ENCODE peak calls at places on chromosome 16, in seven cellular contexts. H is neural progenitor cell, I is heart left ventricle, K is cardiac fibroblast, O is fibroblast of pulmonary artery, E is DND-41, C is fibroblast of mammary gland. U is an unnamed sample.

GRCh38 chr16:27726621-27727275 is 176.8 kb downstream of the KATNIP start:
- DNase-seq in H (no peak), I (no peak), K (peak), O (peak), E (no peak), C (peak), U (peak)

GRCh38 chr16:19185510-19185851 is 17.4 kb downstream of the SYT17 start:
- DNase-seq in H (no peak), I (no peak), K (no peak), O (no peak), E (no peak), C (no peak), U (no peak)

GRCh38 chr16:24986512-24987303 is 28.5 kb downstream of the ARHGAP17 start:
- DNase-seq in H (no peak), I (peak), K (peak), O (peak), E (no peak), C (peak), U (peak)

GRCh38 chr16:88782454-88783390 is 2.3 kb downstream of the PIEZO1 start:
- DNase-seq in H (no peak), I (no peak), K (peak), O (no peak), E (no peak), C (peak), U (peak)

GRCh38 chr16:89193576-89194293 is 6.6 kb downstream of the SLC22A31 start:
- DNase-seq in H (peak), I (peak), K (no peak), O (no peak), E (no peak), C (no peak), U (no peak)

GRCh38 chr16:28985611-28986041 is 774 bp downstream of the LAT start:
- DNase-seq in H (no peak), I (no peak), K (no peak), O (no peak), E (no peak), C (no peak), U (no peak)

GRCh38 chr16:56798955-56799354 is 66.1 kb upstream of the SLC12A3 start:
- DNase-seq in H (no peak), I (no peak), K (no peak), O (no peak), E (no peak), C (no peak), U (no peak)

GRCh38 chr16:88309174-88309904 is 73.4 kb upstream of the ZNF469 start:
- DNase-seq in H (no peak), I (peak), K (no peak), O (no peak), E (no peak), C (no peak), U (no peak)

GRCh38 chr16:47592232-47592631 is 131.1 kb downstream of the PHKB start:
- DNase-seq in H (no peak), I (no peak), K (no peak), O (no peak), E (no peak), C (no peak), U (no peak)

GRCh38 chr16:23678430-23679273 is at the start of gene PLK1:
- DNase-seq in H (peak), I (peak), K (peak), O (peak), E (peak), C (peak), U (peak)

GRCh38 chr16:69366431-69366830 is 14.8 kb upstream of the TMED6 start:
- DNase-seq in H (no peak), I (no peak), K (no peak), O (no peak), E (no peak), C (peak), U (no peak)

GRCh38 chr16:3175157-3176153 is 12.5 kb upstream of the OR1F1 start:
- DNase-seq in H (peak), I (no peak), K (peak), O (no peak), E (no peak), C (peak), U (no peak)

GRCh38 chr16:19912445-19913305 is 28.0 kb upstream of the GPRC5B start:
- DNase-seq in H (no peak), I (no peak), K (peak), O (peak), E (no peak), C (peak), U (peak)

GRCh38 chr16:50573279-50573678 is 25.1 kb downstream of the NKD1 start:
- DNase-seq in H (no peak), I (no peak), K (no peak), O (no peak), E (no peak), C (no peak), U (no peak)

GRCh38 chr16:81437860-81438259 is 6.7 kb upstream of the CMIP start:
- DNase-seq in H (no peak), I (no peak), K (peak), O (no peak), E (no peak), C (no peak), U (no peak)

GRCh38 chr16:26524831-26525230 is 541.9 kb upstream of the C16orf82 start:
- DNase-seq in H (no peak), I (no peak), K (no peak), O (no peak), E (no peak), C (no peak), U (no peak)

GRCh38 chr16:85310868-85311585 is 198.8 kb upstream of the CIBAR2 start:
- DNase-seq in H (no peak), I (peak), K (no peak), O (no peak), E (peak), C (no peak), U (no peak)

GRCh38 chr16:7366041-7366440 is 33.4 kb downstream of the RBFOX1 start:
- DNase-seq in H (no peak), I (peak), K (no peak), O (no peak), E (no peak), C (no peak), U (no peak)

GRCh38 chr16:71894229-71894920 is 956 bp upstream of the IST1 start:
- DNase-seq in H (peak), I (peak), K (peak), O (peak), E (peak), C (peak), U (peak)

GRCh38 chr16:78392585-78393195 is 293.2 kb downstream of the WWOX start:
- DNase-seq in H (no peak), I (no peak), K (no peak), O (no peak), E (no peak), C (no peak), U (peak)

GRCh38 chr16:46948548-46949166 is 24.8 kb downstream of the DNAJA2 start:
- DNase-seq in H (no peak), I (no peak), K (no peak), O (no peak), E (no peak), C (no peak), U (no peak)

GRCh38 chr16:87652799-87653198 is 50.5 kb downstream of the JPH3 start:
- DNase-seq in H (no peak), I (no peak), K (no peak), O (no peak), E (no peak), C (no peak), U (no peak)

GRCh38 chr16:78195868-78196267 is 96.4 kb downstream of the WWOX start:
- DNase-seq in H (no peak), I (no peak), K (no peak), O (no peak), E (no peak), C (no peak), U (no peak)

GRCh38 chr16:88905563-88905962 is 39.1 kb upstream of the PABPN1L start:
- DNase-seq in H (peak), I (no peak), K (no peak), O (no peak), E (peak), C (no peak), U (no peak)

GRCh38 chr16:13606804-13607203 is 313.1 kb upstream of the ERCC4 start:
- DNase-seq in H (no peak), I (no peak), K (no peak), O (no peak), E (no peak), C (no peak), U (no peak)

GRCh38 chr16:80197790-80198201 is 343.0 kb upstream of the DYNLRB2 start:
- DNase-seq in H (no peak), I (no peak), K (peak), O (peak), E (no peak), C (peak), U (peak)

GRCh38 chr16:4767872-4768548 is 1.0 kb upstream of the ZNF500 start:
- DNase-seq in H (no peak), I (peak), K (peak), O (peak), E (no peak), C (peak), U (peak)

GRCh38 chr16:1772362-1772907 is at the start of gene EME2:
- DNase-seq in H (peak), I (no peak), K (peak), O (no peak), E (peak), C (peak), U (peak)
- H3K4me3 ChIP-seq in H (peak), I (peak), K (peak), O (peak), E (peak), C (peak), U (peak)

GRCh38 chr16:58488531-58488930 is 11.4 kb upstream of the NDRG4 start:
- DNase-seq in H (no peak), I (peak), K (no peak), O (no peak), E (no peak), C (no peak), U (no peak)
- TF ChIP-seq CTCF in H (no peak), I (no peak), K (no peak), O (no peak), E (no peak), C (no peak), U (no peak)

GRCh38 chr16:55656695-55657092 is 906 bp downstream of the SLC6A2 start:
- DNase-seq in H (no peak), I (no peak), K (no peak), O (no peak), E (no peak), C (no peak), U (no peak)

GRCh38 chr16:55657616-55658015 is 1.8 kb downstream of the SLC6A2 start:
- DNase-seq in H (no peak), I (no peak), K (no peak), O (no peak), E (no peak), C (no peak), U (no peak)

GRCh38 chr16:55655381-55655708 is 443 bp upstream of the SLC6A2 start:
- DNase-seq in H (no peak), I (no peak), K (no peak), O (no peak), E (no peak), C (no peak), U (no peak)

GRCh38 chr16:55653106-55653505 is 2.7 kb upstream of the SLC6A2 start:
- DNase-seq in H (no peak), I (no peak), K (no peak), O (no peak), E (no peak), C (no peak), U (no peak)

GRCh38 chr16:55655709-55656694 is at the start of gene SLC6A2:
- DNase-seq in H (peak), I (no peak), K (peak), O (no peak), E (no peak), C (no peak), U (no peak)
- H3K4me3 ChIP-seq in H (peak), I (peak), K (no peak), O (no peak), E (no peak), C (no peak), U (no peak)

GRCh38 chr16:30874821-30875717 is 18.8 kb downstream of the BCL7C start:
- DNase-seq in H (peak), I (peak), K (peak), O (peak), E (peak), C (peak), U (peak)
- TF ChIP-seq CTCF in H (no peak), I (no peak), K (no peak), O (no peak), E (peak), C (no peak), U (no peak)

DNA sequence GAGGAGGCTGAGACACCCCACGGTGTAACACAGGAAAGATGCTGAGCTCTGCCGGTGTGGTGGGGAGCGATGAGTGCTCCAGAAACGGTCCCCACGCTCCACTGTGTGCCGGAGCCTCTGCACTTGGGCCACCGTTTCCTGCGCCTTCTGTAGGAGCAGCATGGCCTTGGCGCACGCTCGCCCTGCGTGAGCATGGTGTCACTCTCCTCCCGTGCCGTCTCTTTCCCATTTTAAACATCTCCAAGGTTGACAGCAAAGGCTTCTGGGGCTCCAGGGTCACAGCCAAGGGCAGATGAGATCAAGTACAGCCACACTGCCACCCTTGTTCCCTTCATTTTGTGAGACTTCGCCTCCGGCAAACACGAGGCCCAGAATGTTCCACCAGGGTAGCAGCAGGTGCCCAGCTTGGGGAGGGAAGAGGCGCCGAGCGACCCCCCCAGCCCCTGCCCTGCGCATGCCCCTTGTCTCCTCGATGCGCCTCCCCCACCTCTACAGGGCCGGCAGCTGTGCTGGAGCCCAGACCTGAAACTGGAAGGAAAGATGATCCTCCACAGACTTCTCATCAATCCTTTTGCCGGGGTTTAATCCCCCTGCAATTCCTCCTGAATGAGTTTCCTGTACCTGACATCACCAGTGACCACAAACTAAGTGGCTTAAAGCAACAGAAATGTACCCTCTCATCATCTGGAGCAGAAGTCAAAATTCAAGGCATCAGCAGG is 19.9 kb upstream of the OSGIN1 start:
- DNase-seq in H (no peak), I (no peak), K (no peak), O (no peak), E (no peak), C (peak), U (peak)
- H3K4me3 ChIP-seq in H (no peak), I (no peak), K (no peak), O (no peak), E (no peak), C (no peak), U (no peak)

GRCh38 chr16:63458842-63459241 is 1422.6 kb upstream of the CDH8 start:
- DNase-seq in H (no peak), I (no peak), K (no peak), O (no peak), E (no peak), C (no peak), U (no peak)

GRCh38 chr16:63457869-63458268 is 1421.6 kb upstream of the CDH8 start:
- DNase-seq in H (no peak), I (no peak), K (no peak), O (no peak), E (no peak), C (no peak), U (no peak)

DNA sequence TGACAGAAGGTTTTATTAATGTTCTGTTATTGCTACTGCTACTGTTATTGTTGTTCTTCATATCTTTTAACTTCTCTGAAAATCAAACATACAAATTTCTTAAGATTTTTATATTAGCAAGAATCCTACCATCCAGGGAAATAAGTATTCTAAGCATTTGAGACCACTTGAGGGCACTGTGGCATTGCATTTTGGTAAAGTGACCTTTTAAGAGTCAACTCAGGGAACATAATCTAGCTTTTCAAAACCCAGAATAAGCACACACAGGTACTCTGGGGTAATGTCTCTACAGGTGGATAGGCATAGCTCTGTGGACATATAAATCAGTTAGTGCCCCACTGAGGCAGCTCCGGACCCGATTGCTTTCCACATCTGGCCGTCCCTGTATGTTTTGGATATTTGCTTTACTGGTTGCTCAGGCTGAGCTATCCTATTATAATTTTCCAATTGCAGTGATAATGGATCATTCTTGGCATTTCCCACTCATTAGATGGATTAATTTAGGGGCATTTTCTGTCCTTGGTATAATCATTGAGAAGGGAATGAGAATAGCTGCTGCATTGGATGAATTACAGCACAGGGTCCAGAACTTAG is 1425.1 kb upstream of the CDH8 start:
- DNase-seq in H (peak), I (no peak), K (peak), O (peak), E (no peak), C (peak), U (peak)
- TF ChIP-seq CTCF in H (peak), I (peak), K (peak), O (peak), E (peak), C (peak), U (peak)

U was measured in fibroblast of villous mesenchyme.